ENCODE peak calls at places on chromosomes 2 and 18, in eight cellular contexts. A, H, I, Z, V, J, F and T are unnamed samples. For H3K4me1, the result is how much of the 10 kb centered on the place peaks cover.

GRCh38 chr2:99365661-99366060 is 28.5 kb downstream of the EIF5B start:
- DNase-seq in F (peak), J (no peak), V (no peak), I (no peak), Z (no peak), A (no peak), H (no peak), T (no peak)

GRCh38 chr18:43886341-43886740 is 609.1 kb upstream of the SYT4 start:
- DNase-seq in J (no peak), H (no peak), Z (no peak), I (no peak), V (no peak), A (peak), F (peak), T (no peak)

GRCh38 chr2:127453392-127454171 is 35.4 kb downstream of the PROC start:
- DNase-seq in H (no peak), A (no peak), I (no peak), Z (no peak), F (no peak), J (no peak), V (peak), T (no peak)

GRCh38 chr2:68263632-68264031 is 11.3 kb upstream of the PPP3R1 start:
- DNase-seq in I (no peak), J (no peak), H (no peak), A (no peak), V (no peak), Z (no peak), F (no peak), T (no peak)

GRCh38 chr18:65942854-65943253 is 192.0 kb downstream of the CDH7 start:
- DNase-seq in V (no peak), I (no peak), A (no peak), Z (no peak), H (no peak), J (no peak), F (no peak), T (no peak)

GRCh38 chr2:190599546-190600220 is 49.2 kb upstream of the NAB1 start:
- DNase-seq in A (no peak), J (no peak), V (no peak), H (no peak), F (no peak), Z (no peak), I (no peak), T (no peak)

GRCh38 chr2:120729410-120730052 is 6.1 kb upstream of the GLI2 start:
- DNase-seq in I (peak), H (peak), A (peak), Z (no peak), J (no peak), F (peak), V (no peak), T (peak)

GRCh38 chr2:233371608-233372007 is 17.3 kb downstream of the DGKD start:
- DNase-seq in I (no peak), Z (no peak), V (no peak), F (no peak), J (no peak), H (peak), A (peak), T (no peak)

GRCh38 chr2:134365356-134365755 is 111.5 kb downstream of the MGAT5 start:
- DNase-seq in V (no peak), J (no peak), I (no peak), A (no peak), F (peak), H (no peak), Z (no peak), T (no peak)

GRCh38 chr2:235390108-235390815 is 103.6 kb upstream of the AGAP1 start:
- DNase-seq in J (no peak), Z (no peak), A (peak), V (no peak), H (peak), F (no peak), I (no peak), T (no peak)

GRCh38 chr2:108835038-108835437 is 48.5 kb downstream of the CCDC138 start:
- DNase-seq in A (no peak), J (no peak), F (no peak), I (no peak), Z (no peak), V (no peak), H (no peak), T (no peak)

GRCh38 chr2:226623587-226624368 is 175.8 kb downstream of the IRS1 start:
- DNase-seq in F (no peak), Z (no peak), I (no peak), V (no peak), H (peak), A (no peak), J (no peak), T (no peak)

GRCh38 chr18:10514621-10515020 is 11.2 kb upstream of the NAPG start:
- DNase-seq in H (no peak), V (no peak), J (no peak), Z (no peak), I (no peak), F (no peak), A (no peak), T (no peak)

GRCh38 chr2:3208179-3208578 is 169.4 kb downstream of the EIPR1 start:
- DNase-seq in J (no peak), F (no peak), I (no peak), H (no peak), A (no peak), V (no peak), Z (no peak), T (no peak)

GRCh38 chr2:9693138-9693520 is 62.3 kb upstream of the YWHAQ start:
- DNase-seq in Z (peak), F (peak), A (peak), I (no peak), J (no peak), H (peak), V (no peak), T (peak)

GRCh38 chr2:145769053-145769716 is 1249.3 kb upstream of the ZEB2 start:
- DNase-seq in Z (no peak), I (no peak), H (no peak), J (no peak), A (no peak), V (no peak), F (no peak), T (no peak)

GRCh38 chr2:39385172-39385571 is 51.9 kb downstream of the MAP4K3 start:
- DNase-seq in A (no peak), F (no peak), Z (no peak), J (no peak), V (no peak), H (no peak), I (no peak), T (no peak)

GRCh38 chr2:174008720-174009119 is 43.5 kb upstream of the SP3 start:
- DNase-seq in Z (no peak), F (no peak), I (no peak), H (no peak), A (no peak), J (no peak), V (no peak), T (no peak)

GRCh38 chr18:49949991-49950395 is 136.7 kb upstream of the ACAA2 start:
- DNase-seq in V (no peak), F (no peak), H (no peak), Z (no peak), J (no peak), I (no peak), A (no peak), T (no peak)

GRCh38 chr2:109260116-109260855 is 131.3 kb downstream of the SH3RF3 start:
- DNase-seq in Z (peak), H (no peak), I (no peak), J (no peak), A (no peak), V (no peak), F (no peak), T (peak)

GRCh38 chr2:210577263-210578071 is 21.1 kb downstream of the CPS1 start:
- DNase-seq in J (no peak), I (no peak), Z (no peak), A (peak), F (peak), V (no peak), H (no peak), T (no peak)

GRCh38 chr18:79765491-79766245 is 32.1 kb upstream of the KCNG2 start:
- DNase-seq in A (peak), Z (no peak), J (no peak), V (no peak), F (peak), I (no peak), H (no peak), T (peak)

GRCh38 chr2:80328033-80328635 is 23.6 kb upstream of the LRRTM1 start:
- DNase-seq in A (no peak), F (no peak), H (no peak), Z (no peak), J (no peak), I (no peak), V (no peak), T (no peak)

GRCh38 chr18:58611471-58612131 is 17.3 kb downstream of the ALPK2 start:
- DNase-seq in Z (no peak), I (peak), A (no peak), H (peak), F (peak), J (no peak), V (no peak), T (no peak)

GRCh38 chr18:6022089-6022444 is 126.7 kb upstream of the TMEM200C start:
- DNase-seq in J (no peak), Z (no peak), F (peak), I (no peak), A (peak), V (no peak), H (no peak), T (no peak)

GRCh38 chr18:8616026-8616401 is 6.8 kb downstream of the RAB12 start:
- DNase-seq in I (no peak), V (no peak), A (no peak), Z (no peak), J (no peak), H (no peak), F (peak), T (no peak)

DNA sequence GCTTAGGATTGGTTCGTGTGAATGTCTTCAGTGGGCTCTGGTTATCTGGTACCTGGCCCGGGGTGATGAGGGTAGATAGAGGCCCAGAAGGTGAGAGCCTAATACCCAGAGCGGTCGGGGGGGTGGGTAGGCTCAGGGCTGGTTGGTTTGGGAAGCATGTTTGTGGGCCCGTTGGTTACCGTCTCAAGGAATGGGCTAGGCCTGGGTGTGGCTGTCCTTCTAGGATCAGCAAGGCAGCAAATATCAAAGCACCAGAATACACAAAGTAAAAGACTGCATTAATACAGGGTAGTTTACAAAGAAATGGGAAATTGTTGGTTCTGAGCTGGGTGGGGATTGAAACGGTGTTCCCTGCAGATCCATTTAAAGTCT is 6.0 kb upstream of the IL1R2 start:
- DNase-seq in F (no peak), Z (no peak), H (no peak), V (no peak), A (no peak), I (peak), J (no peak), T (no peak)
- H3K4me1 ChIP-seq in F (under half), Z (under half), H (under half), V (under half), A (under half), I (half or more), J (half or more), T (under half)

GRCh38 chr2:241321911-241322310 is 6.2 kb downstream of the SEPTIN2 start:
- DNase-seq in V (no peak), I (no peak), A (no peak), H (no peak), Z (no peak), J (no peak), F (no peak), T (no peak)
- H3K4me1 ChIP-seq in V (under half), I (under half), A (under half), H (under half), Z (under half), J (half or more), F (half or more), T (half or more)

GRCh38 chr2:74029719-74030397 is 45.1 kb downstream of the TET3 start:
- DNase-seq in J (no peak), Z (no peak), A (no peak), I (no peak), F (no peak), V (no peak), H (no peak), T (no peak)
- H3K4me1 ChIP-seq in J (half or more), Z (under half), A (under half), I (under half), F (under half), V (under half), H (under half), T (under half)

GRCh38 chr2:222866358-222866960 is 5.6 kb downstream of the ACSL3 start:
- DNase-seq in A (peak), V (no peak), J (no peak), H (no peak), F (no peak), Z (no peak), I (no peak), T (no peak)

GRCh38 chr2:222862068-222862914 is 1.5 kb downstream of the ACSL3 start:
- DNase-seq in J (no peak), H (peak), A (peak), V (no peak), F (peak), Z (peak), I (peak), T (no peak)

GRCh38 chr2:222865301-222865700 is 4.5 kb downstream of the ACSL3 start:
- DNase-seq in J (no peak), I (peak), F (no peak), H (no peak), V (no peak), A (no peak), Z (no peak), T (no peak)

GRCh38 chr2:222862915-222863544 is 2.2 kb downstream of the ACSL3 start:
- DNase-seq in I (peak), Z (no peak), V (no peak), H (no peak), F (peak), J (no peak), A (peak), T (no peak)

DNA sequence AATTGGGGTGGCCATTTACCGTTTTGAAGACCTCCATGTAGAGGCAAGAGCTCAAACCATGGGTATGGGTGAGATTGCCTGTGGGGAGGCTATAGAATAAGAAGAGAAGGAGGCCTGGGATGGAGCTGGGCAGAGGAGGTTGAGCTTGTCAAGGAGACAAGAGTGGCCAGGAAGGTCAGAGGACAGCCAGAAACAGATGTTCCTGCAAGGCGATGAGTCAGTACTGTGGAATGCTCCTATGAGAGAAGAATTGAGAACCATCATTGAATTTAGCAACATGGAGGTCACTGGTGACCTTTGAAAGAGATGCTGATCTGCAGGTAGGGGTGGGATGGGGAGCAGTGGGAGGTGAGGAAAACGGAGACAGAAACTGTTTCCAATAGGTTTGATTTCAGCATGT is 3.5 kb downstream of the ACSL3 start:
- DNase-seq in F (peak), V (peak), Z (no peak), A (peak), J (no peak), I (peak), H (peak), T (no peak)
- H3K4me1 ChIP-seq in F (under half), V (under half), Z (under half), A (under half), J (half or more), I (half or more), H (under half), T (under half)

GRCh38 chr2:178517496-178517895 is 37.2 kb downstream of the PLEKHA3 start:
- DNase-seq in F (peak), I (no peak), H (no peak), J (no peak), V (no peak), A (no peak), Z (no peak), T (no peak)
- H3K4me1 ChIP-seq in F (under half), I (under half), H (under half), J (under half), V (under half), A (under half), Z (under half), T (under half)

GRCh38 chr2:30226144-30227032 is 4.9 kb upstream of the LBH start:
- DNase-seq in H (no peak), Z (no peak), J (no peak), A (no peak), V (no peak), F (peak), I (no peak), T (no peak)
- H3K4me1 ChIP-seq in H (under half), Z (under half), J (under half), A (under half), V (under half), F (under half), I (under half), T (under half)

GRCh38 chr2:46273225-46273863 is 23.9 kb upstream of the EPAS1 start:
- DNase-seq in I (no peak), Z (peak), H (no peak), J (no peak), F (no peak), A (no peak), V (no peak), T (no peak)
- H3K4me1 ChIP-seq in I (under half), Z (under half), H (under half), J (under half), F (under half), A (under half), V (under half), T (under half)

GRCh38 chr2:224925822-224926124 is 116.5 kb downstream of the DOCK10 start:
- DNase-seq in I (no peak), F (peak), V (no peak), Z (no peak), A (peak), J (no peak), H (no peak), T (no peak)
- H3K4me1 ChIP-seq in I (under half), F (under half), V (under half), Z (under half), A (under half), J (half or more), H (under half), T (half or more)

DNA sequence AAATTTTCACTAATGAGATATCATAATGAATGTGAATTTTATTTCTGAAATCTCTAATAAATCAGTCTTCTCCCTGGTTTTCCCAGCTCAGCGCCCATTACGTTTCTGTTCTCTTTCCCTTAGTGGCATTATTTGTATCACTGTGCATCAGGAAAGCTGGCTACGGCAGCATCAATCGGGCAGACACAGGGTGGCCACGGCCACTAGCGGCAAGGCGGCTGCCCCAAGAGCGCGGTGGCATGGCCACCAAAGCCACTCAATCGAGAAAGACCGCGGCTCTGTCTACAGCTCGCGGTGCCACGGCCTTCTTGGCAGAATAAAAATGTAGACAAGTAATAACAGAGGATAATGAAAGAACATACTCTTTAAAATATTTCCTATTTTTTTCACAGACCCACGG is 168.0 kb downstream of the RPIA start:
- DNase-seq in H (no peak), A (no peak), Z (no peak), F (no peak), V (no peak), J (no peak), I (no peak), T (no peak)
- H3K4me1 ChIP-seq in H (under half), A (under half), Z (under half), F (under half), V (under half), J (under half), I (under half), T (under half)